ENCODE peak calls at places on chromosome 7, in six cellular contexts. R is heart right ventricle, Y is thoracic aorta, S is GM23248, K is fibroblast of lung, Z is tibial artery. Q is an unnamed sample.

GRCh38 chr7:130943336-130943901 is 209.4 kb upstream of the KLF14 start:
- DNase-seq in R (no peak), Y (no peak), S (peak; percentile 75), K (peak; percentile 93), Z (no peak), Q (peak; percentile 82)

GRCh38 chr7:35748348-35748747 is 52.5 kb upstream of the SEPTIN7 start:
- DNase-seq in R (no peak), Y (no peak), S (peak; percentile 10), K (peak; percentile 30), Z (no peak), Q (no peak)

GRCh38 chr7:64744680-64745079 is 49.5 kb upstream of the ZNF138 start:
- DNase-seq in R (no peak), Y (no peak), S (no peak), K (no peak), Z (no peak), Q (peak; percentile 21)

GRCh38 chr7:30988346-30989005 is 24.7 kb downstream of the GHRHR start:
- DNase-seq in R (no peak), Y (no peak), S (peak; percentile 25), K (no peak), Z (peak; percentile 75), Q (no peak)

GRCh38 chr7:36216063-36216684 is 63.1 kb downstream of the EEPD1 start:
- DNase-seq in R (no peak), Y (no peak), S (peak; percentile 87), K (peak; percentile 56), Z (peak; percentile 73), Q (peak; percentile 61)

GRCh38 chr7:29921404-29922010 is 68.1 kb downstream of the SCRN1 start:
- DNase-seq in R (peak; percentile 51), Y (no peak), S (peak; percentile 67), K (peak; percentile 44), Z (no peak), Q (peak; percentile 75)

GRCh38 chr7:16579216-16579615 is 52.6 kb downstream of the LRRC72 start:
- DNase-seq in R (no peak), Y (no peak), S (no peak), K (no peak), Z (no peak), Q (no peak)

GRCh38 chr7:85554294-85554877 is 367.5 kb upstream of the SEMA3D start:
- DNase-seq in R (peak; percentile 5), Y (no peak), S (peak; percentile 80), K (peak; percentile 71), Z (no peak), Q (peak; percentile 73)

GRCh38 chr7:98357751-98358161 is 43.1 kb downstream of the BAIAP2L1 start:
- DNase-seq in R (no peak), Y (no peak), S (peak; percentile 88), K (peak; percentile 84), Z (no peak), Q (peak; percentile 76)

GRCh38 chr7:70325509-70326101 is 727.3 kb downstream of the AUTS2 start:
- DNase-seq in R (no peak), Y (no peak), S (peak; percentile 77), K (peak; percentile 85), Z (no peak), Q (peak; percentile 41)

GRCh38 chr7:151631149-151631967 is 111.7 kb upstream of the RHEB start:
- DNase-seq in R (no peak), Y (no peak), S (peak; percentile 68), K (peak; percentile 39), Z (no peak), Q (peak; percentile 48)

GRCh38 chr7:122067077-122067476 is 77.0 kb downstream of the AASS start:
- DNase-seq in R (no peak), Y (no peak), S (no peak), K (no peak), Z (no peak), Q (no peak)

GRCh38 chr7:128701062-128701785 is 29.1 kb downstream of the GARIN1A start:
- DNase-seq in R (no peak), Y (no peak), S (no peak), K (no peak), Z (no peak), Q (no peak)

GRCh38 chr7:137909042-137909441 is 62.3 kb upstream of the DGKI start:
- DNase-seq in R (peak; percentile 27), Y (peak; percentile 33), S (no peak), K (peak; percentile 36), Z (peak; percentile 86), Q (no peak)

GRCh38 chr7:43302211-43302711 is 189.8 kb downstream of the HECW1 start:
- DNase-seq in R (no peak), Y (no peak), S (peak; percentile 30), K (peak; percentile 86), Z (no peak), Q (peak; percentile 59)

GRCh38 chr7:149125864-149126661 is at the start of gene ZNF425:
- DNase-seq in R (peak; percentile 90), Y (peak; percentile 57), S (peak; percentile 94), K (peak; percentile 87), Z (peak; percentile 96), Q (peak; percentile 93)

GRCh38 chr7:50304911-50305621 is 550 bp downstream of the IKZF1 start:
- DNase-seq in R (no peak), Y (no peak), S (no peak), K (no peak), Z (no peak), Q (no peak)

DNA sequence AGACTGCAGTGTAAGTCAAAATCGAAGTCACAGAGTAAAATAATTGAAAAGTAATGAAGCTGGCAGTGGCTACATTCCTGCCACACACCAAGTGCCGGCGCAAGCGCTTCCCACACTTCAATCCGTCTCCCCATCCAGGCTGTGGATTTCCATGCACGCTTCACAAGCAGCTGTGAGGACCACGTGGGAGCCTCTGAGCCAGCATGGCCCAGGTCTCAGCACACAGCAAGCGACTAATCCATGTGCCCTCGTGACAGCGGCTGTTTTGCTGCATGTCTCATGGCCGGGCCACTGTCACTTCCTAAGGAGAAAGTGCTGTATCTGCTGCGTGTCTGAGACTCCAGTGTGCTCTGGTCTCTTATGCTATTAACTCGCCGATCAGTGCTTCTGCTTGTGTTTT is 566.9 kb downstream of the DNAJB6 start:
- DNase-seq in R (no peak), Y (no peak), S (no peak), K (no peak), Z (peak; percentile 57), Q (no peak)
- H3K4me1 ChIP-seq in R (no peaks in the 10 kb centered on the region), Y (no peaks in the 10 kb centered on the region), S (no peaks in the 10 kb centered on the region), K (no peaks in the 10 kb centered on the region), Z (no peaks in the 10 kb centered on the region), Q (no peaks in the 10 kb centered on the region)

GRCh38 chr7:116542618-116543017 is 17.8 kb downstream of the CAV1 start:
- DNase-seq in R (no peak), Y (no peak), S (peak; percentile 68), K (peak; percentile 79), Z (no peak), Q (peak; percentile 58)
- H3K4me1 ChIP-seq in R (peaks cover 94% of the 10 kb centered on the region), Y (peaks cover 3% of the 10 kb centered on the region), S (peaks cover 91% of the 10 kb centered on the region), K (peaks cover 52% of the 10 kb centered on the region), Z (peaks cover 48% of the 10 kb centered on the region), Q (peaks cover 12% of the 10 kb centered on the region)

GRCh38 chr7:144736880-144737493 is 98.9 kb downstream of the TPK1 start:
- DNase-seq in R (no peak), Y (no peak), S (no peak), K (no peak), Z (no peak), Q (no peak)

DNA sequence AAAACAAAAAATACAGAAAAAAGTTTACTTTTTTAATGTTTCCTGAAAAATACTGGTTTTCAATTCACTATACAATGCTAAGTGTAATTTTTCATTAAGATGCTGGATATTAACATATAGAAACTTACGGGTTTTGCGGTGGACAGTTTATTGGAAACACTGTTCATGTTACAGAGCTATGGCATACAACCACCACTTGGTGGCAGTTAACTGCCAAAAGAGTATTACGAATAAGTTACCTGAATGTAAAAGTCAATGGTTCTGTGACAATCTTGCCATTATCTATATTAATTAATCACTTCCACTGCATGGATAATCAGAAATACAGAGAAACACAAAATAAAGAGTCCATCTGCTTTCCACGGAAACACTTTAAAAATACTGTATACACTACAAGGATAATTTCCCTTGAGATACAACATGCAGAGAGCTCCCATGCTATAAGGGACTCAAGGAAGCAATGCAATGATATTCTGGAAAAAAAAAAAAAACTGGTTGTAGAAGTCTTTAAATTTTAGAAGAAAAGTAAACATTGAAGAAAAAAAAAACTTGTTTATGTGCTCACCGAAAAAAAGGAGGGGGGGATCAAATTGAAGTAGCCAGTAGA is 97.0 kb downstream of the TPK1 start:
- DNase-seq in R (peak; percentile 6), Y (no peak), S (peak; percentile 50), K (peak; percentile 15), Z (no peak), Q (peak; percentile 7)
- H3K4me1 ChIP-seq in R (no peaks in the 10 kb centered on the region), Y (peaks cover 10% of the 10 kb centered on the region), S (no peaks in the 10 kb centered on the region), K (no peaks in the 10 kb centered on the region), Z (no peaks in the 10 kb centered on the region), Q (no peaks in the 10 kb centered on the region)

GRCh38 chr7:40811666-40812065 is 676.9 kb downstream of the SUGCT start:
- DNase-seq in R (no peak), Y (no peak), S (no peak), K (no peak), Z (no peak), Q (no peak)

GRCh38 chr7:40810274-40810673 is 675.5 kb downstream of the SUGCT start:
- DNase-seq in R (no peak), Y (no peak), S (peak; percentile 18), K (peak; percentile 66), Z (no peak), Q (peak; percentile 22)

GRCh38 chr7:40815512-40815911 is 680.7 kb downstream of the SUGCT start:
- DNase-seq in R (no peak), Y (no peak), S (peak; percentile 94), K (peak; percentile 82), Z (no peak), Q (no peak)

DNA sequence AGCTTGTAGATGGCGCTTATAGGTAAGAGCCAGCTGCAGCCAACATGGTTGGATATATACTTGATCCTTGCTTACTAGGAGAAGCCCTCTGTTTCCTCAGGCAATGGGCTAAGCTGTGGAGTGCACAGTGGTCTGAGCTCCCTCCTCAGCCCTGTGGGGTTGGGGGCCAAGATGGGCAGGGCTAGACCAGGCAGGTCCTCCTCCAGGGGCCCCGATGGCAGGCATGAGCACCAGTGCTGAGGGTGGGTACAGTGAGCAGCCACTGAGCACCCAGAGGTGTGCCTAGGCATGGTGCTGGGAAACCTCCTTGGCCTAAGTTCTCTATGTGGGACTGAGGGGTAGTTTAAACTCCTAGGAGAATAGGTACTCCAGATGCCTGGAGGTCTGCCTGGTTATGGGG is 680.2 kb downstream of the SUGCT start:
- DNase-seq in R (no peak), Y (no peak), S (no peak), K (no peak), Z (no peak), Q (no peak)
- H3K4me1 ChIP-seq in R (no peaks in the 10 kb centered on the region), Y (no peaks in the 10 kb centered on the region), S (peaks cover 22% of the 10 kb centered on the region), K (peaks cover 6% of the 10 kb centered on the region), Z (no peaks in the 10 kb centered on the region), Q (peaks cover 7% of the 10 kb centered on the region)

DNA sequence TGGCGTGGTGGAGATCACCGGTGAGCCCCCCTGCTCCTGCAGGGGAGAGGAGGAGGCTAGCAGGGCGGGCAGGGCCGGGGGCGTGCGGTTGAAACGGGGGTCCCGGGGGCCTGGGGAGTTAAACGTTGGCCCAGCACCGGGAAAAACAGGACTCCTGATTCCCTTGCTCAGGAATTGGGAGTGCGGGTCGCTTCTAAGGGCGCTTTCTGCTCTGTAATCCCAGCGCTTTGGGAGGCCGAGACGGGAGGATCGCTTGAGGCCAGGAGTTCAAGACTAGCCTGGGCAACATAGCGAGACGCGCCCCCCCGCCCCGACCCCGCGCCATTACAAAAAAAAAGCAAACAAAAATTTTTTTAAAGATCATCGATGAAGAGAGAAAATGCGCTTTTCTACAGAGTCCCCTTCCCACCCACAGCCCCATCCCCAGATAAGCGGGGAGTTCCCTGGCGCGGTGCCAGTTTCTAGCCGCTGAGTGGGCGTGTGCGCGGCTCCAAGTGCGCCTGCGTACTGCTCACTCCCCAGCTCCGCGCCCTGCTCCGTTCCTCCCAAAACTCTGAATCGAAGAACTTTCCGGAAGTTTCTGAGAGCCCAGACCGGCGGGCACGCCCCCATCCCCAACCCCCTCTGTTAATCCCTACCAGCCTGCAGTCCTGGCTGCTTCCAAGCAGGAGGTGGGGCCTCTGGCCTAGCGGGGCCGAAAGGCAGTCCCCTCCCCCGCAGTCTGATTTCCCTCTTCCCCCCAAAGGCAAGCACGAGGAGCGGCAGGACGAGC is 770 bp downstream of the HSPB1 start:
- DNase-seq in R (peak; percentile 90), Y (no peak), S (peak; percentile 96), K (peak; percentile 90), Z (peak; percentile 94), Q (peak; percentile 91)
- H3K4me1 ChIP-seq in R (peaks cover 36% of the 10 kb centered on the region), Y (peaks cover 24% of the 10 kb centered on the region), S (peaks cover 10% of the 10 kb centered on the region), K (peaks cover 7% of the 10 kb centered on the region), Z (peaks cover 64% of the 10 kb centered on the region), Q (peaks cover 29% of the 10 kb centered on the region)